ENCODE peak calls at places on chromosomes 7 and 10, in four cellular contexts. V, E, A and O are unnamed samples.

GRCh38 chr10:59460601-59461000 is 98.3 kb upstream of the FAM13C start:
- DNase-seq in V (no peak), E (no peak), A (no peak), O (no peak)

GRCh38 chr10:123558651-123559050 is 107.5 kb upstream of the GPR26 start:
- DNase-seq in V (no peak), E (no peak), A (no peak), O (no peak)

GRCh38 chr7:86745019-86745745 is 101.5 kb downstream of the GRM3 start:
- DNase-seq in V (no peak), E (no peak), A (no peak), O (no peak)

GRCh38 chr7:155202106-155202871 is 95.4 kb upstream of the INSIG1 start:
- DNase-seq in V (no peak), E (no peak), A (no peak), O (no peak)

GRCh38 chr10:108736111-108736510 is 1187.2 kb downstream of the XPNPEP1 start:
- DNase-seq in V (no peak), E (no peak), A (no peak), O (no peak)

GRCh38 chr7:116307253-116307652 is 96.9 kb downstream of the TES start:
- DNase-seq in V (no peak), E (no peak), A (no peak), O (no peak)

GRCh38 chr7:75905785-75906604 is 9.0 kb upstream of the POR start:
- DNase-seq in V (peak; percentile 79), E (peak; percentile 88), A (peak; percentile 87), O (peak; percentile 35)

GRCh38 chr7:70372768-70373241 is 759.1 kb upstream of the GALNT17 start:
- DNase-seq in V (no peak), E (no peak), A (no peak), O (no peak)

GRCh38 chr7:134464496-134464895 is 5.6 kb upstream of the AKR1B1 start:
- DNase-seq in V (no peak), E (no peak), A (no peak), O (no peak)

GRCh38 chr7:80785961-80786360 is 132.9 kb downstream of the SEMA3C start:
- DNase-seq in V (no peak), E (no peak), A (no peak), O (no peak)

GRCh38 chr7:11193131-11193867 is 219.6 kb downstream of the PHF14 start:
- DNase-seq in V (no peak), E (peak; percentile 68), A (peak; percentile 30), O (no peak)

GRCh38 chr7:14018751-14019150 is 29.3 kb upstream of the ETV1 start:
- DNase-seq in V (no peak), E (no peak), A (peak; percentile 30), O (no peak)

GRCh38 chr7:14020339-14020900 is 31.0 kb upstream of the ETV1 start:
- DNase-seq in V (no peak), E (no peak), A (peak; percentile 6), O (peak; percentile 24)

GRCh38 chr7:14021069-14021468 is 31.6 kb upstream of the ETV1 start:
- DNase-seq in V (no peak), E (no peak), A (peak; percentile 73), O (peak; percentile 75)

GRCh38 chr7:14013880-14014279 is 24.4 kb upstream of the ETV1 start:
- DNase-seq in V (no peak), E (no peak), A (no peak), O (no peak)

DNA sequence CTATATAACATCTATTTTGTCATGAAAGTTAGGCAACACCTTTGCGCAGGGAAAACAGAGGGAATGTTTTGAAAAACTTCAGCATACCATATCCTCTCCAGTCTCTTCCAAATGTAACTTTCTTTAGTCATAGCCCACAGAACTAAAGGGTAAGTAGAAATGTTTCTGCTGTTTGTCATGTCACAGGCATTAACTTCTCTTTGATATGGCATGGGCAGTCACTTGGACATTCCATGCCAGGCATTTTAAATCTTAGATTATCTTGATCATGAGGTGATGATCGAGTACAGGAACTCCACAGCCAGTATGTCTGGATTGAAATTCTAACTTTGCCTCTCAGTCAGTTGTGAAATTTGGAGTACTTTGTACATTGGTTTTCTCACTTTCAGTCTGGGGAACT is 27.5 kb upstream of the ETV1 start:
- DNase-seq in V (no peak), E (no peak), A (peak; percentile 4), O (no peak)
- H3K27ac ChIP-seq in V (no peak overlapping the region), E (no peak overlapping the region), A (no peak overlapping the region), O (no peak overlapping the region)

GRCh38 chr7:38753347-38753746 is 122.2 kb upstream of the AMPH start:
- DNase-seq in V (peak; percentile 29), E (no peak), A (no peak), O (no peak)

GRCh38 chr7:38744746-38745145 is 113.6 kb upstream of the AMPH start:
- DNase-seq in V (no peak), E (no peak), A (peak; percentile 90), O (peak; percentile 78)

GRCh38 chr7:38751416-38751815 is 120.2 kb upstream of the AMPH start:
- DNase-seq in V (no peak), E (no peak), A (no peak), O (no peak)

GRCh38 chr7:38746438-38746837 is 115.3 kb upstream of the AMPH start:
- DNase-seq in V (no peak), E (no peak), A (no peak), O (no peak)

DNA sequence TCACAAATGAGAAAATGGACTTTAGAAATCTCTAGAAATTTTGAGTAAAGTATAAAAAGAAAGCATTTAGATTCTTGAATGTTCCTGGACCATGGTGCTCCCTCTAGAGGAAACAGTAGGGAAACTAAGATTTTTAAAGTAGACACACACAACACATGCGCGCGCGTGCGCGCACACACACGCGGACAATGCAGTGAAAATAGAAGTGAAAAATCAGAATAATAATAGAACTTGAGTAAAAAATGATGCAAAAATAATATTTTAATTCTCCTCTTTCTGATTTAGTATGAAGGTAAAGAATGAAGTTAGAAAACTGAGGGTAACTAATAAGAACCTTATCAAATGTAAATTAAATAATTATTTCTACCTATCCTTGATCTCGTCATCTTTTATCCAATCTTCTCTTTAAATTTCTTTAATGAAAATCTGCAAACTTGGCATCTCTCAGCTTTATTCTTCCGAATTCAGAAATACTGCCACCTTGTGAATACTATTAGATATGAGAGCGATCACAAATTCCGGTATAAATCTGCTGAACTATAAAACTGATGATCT is 117.0 kb upstream of the AMPH start:
- DNase-seq in V (no peak), E (no peak), A (peak; percentile 13), O (peak; percentile 18)
- TF ChIP-seq CTCF in V (no peak), E (peak; percentile 28), A (peak; percentile 52), O (peak; percentile 55)

DNA sequence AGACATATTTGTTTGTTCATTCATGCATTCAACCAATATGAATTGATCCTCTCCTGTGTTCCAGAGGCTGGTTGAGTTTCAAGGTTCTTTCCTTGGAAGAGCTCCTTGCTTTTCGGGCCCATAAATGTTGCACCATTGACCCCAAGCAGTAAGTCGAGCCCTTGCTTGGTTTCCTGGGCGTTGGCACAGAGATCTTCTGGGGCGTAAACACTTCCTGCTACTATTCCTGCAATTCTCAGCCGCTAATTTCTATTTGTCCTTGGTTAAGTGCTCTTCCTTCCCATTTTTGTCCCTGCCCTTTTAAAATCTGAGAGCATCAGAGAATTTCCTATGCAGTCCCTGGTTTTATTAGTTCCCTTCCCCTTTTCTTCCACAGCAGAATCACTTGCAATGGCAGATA is 44.1 kb upstream of the ADRB1 start:
- DNase-seq in V (peak; percentile 18), E (no peak), A (no peak), O (no peak)
- H3K27ac ChIP-seq in V (no peak overlapping the region), E (no peak overlapping the region), A (no peak overlapping the region), O (no peak overlapping the region)

GRCh38 chr10:7622969-7623368 is 43.8 kb downstream of the ITIH5 start:
- DNase-seq in V (no peak), E (no peak), A (no peak), O (no peak)
- TF ChIP-seq CTCF in V (no peak), E (peak; percentile 41), A (no peak), O (no peak)

DNA sequence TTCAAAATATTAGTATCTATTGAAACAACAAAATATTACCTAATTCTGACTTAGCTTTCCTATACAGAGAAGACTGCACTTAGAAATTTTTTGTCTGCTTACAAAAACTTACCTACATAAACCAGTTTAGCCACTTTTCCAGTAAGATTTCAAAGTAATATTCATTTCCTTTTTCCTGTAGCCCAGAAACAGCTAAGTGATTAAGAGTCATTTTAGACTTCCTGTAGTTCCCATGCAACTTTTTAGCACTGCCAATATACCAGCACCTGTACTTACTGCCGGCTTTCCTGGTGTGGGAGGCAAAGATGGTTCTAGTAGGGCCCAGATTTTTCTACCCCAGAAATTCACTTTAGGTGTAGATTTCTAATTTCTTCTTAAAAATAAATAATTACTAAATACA is 21.8 kb downstream of the NT5C2 start:
- DNase-seq in V (no peak), E (no peak), A (peak; percentile 71), O (no peak)
- H3K27ac ChIP-seq in V (no peak overlapping the region), E (no peak overlapping the region), A (no peak overlapping the region), O (no peak overlapping the region)

DNA sequence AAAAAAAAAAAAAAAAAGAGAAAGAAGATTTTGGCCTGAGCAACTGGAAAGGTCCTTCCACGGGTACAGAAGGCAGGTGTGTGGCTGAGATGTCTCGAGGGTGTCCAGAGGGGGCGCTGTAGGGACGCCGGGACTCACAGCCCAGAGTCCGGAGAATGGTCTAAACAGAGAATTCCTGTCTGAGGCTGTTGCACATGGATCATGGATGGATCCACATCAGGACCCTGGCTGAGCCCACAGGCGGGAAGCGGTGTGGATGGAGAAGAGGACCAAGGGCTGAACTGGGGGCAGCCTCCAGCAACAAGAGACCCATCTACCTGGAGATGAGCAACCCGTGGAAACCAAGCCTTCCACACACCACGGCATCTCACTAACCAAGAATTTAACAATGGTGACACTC is 55.0 kb downstream of the PKD1L1 start:
- DNase-seq in V (no peak), E (no peak), A (no peak), O (no peak)
- TF ChIP-seq CTCF in V (no peak), E (no peak), A (peak; percentile 42), O (peak; percentile 59)

GRCh38 chr10:71979692-71980062 is 15.5 kb downstream of the CHST3 start:
- DNase-seq in V (no peak), E (no peak), A (no peak), O (no peak)

GRCh38 chr10:71982269-71983178 is 18.3 kb downstream of the CHST3 start:
- DNase-seq in V (no peak), E (no peak), A (no peak), O (no peak)

GRCh38 chr10:71981024-71981867 is 17.1 kb downstream of the CHST3 start:
- DNase-seq in V (no peak), E (no peak), A (no peak), O (no peak)

GRCh38 chr10:71980181-71981023 is 16.2 kb downstream of the CHST3 start:
- DNase-seq in V (no peak), E (no peak), A (no peak), O (no peak)

DNA sequence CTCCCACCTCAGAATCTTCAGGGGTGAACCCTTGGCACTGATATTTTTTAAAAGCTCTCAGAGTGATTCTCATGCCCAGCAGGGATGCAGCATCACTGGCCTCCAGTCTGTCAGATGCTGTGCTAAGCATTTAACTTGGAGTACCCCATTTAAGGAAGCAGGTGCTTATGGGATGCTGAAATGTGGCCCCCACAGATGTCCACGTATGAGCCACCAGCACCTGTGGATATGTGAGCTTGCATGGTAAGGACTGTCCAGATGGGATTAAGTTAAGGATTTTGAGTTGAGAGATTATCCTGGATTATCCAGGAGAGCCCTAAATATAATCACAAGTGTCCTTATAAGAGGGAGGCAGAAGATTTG is 17.7 kb downstream of the CHST3 start:
- DNase-seq in V (no peak), E (no peak), A (no peak), O (no peak)
- H3K27ac ChIP-seq in V (peak overlapping the region; percentile 23), E (no peak overlapping the region), A (no peak overlapping the region), O (no peak overlapping the region)

GRCh38 chr10:101103430-101103829 is 27.7 kb upstream of the TLX1 start:
- DNase-seq in V (no peak), E (no peak), A (no peak), O (no peak)
- TF ChIP-seq CTCF in V (no peak), E (no peak), A (no peak), O (no peak)

GRCh38 chr10:48895198-48895720 is 44.4 kb downstream of the LRRC18 start:
- DNase-seq in V (no peak), E (no peak), A (no peak), O (no peak)
- H3K27ac ChIP-seq in V (no peak overlapping the region), E (peak overlapping the region; percentile 43), A (no peak overlapping the region), O (no peak overlapping the region)